ENCODE peak calls at places on chromosomes 4 and X, in six cellular contexts. L is K562, U is WTC11, G is HCT116, Q is HepG2, X is GM12878. J is an unnamed sample.

GRCh38 chr4:108117473-108118182 is 51.1 kb downstream of the LEF1 start:
- DNase-seq in L (peak; percentile 40), G (no peak), X (no peak), Q (peak; percentile 16), U (peak; percentile 67), J (peak; percentile 62)

GRCh38 chrX:63855896-63856295 is 70.9 kb upstream of the ARHGEF9 start:
- DNase-seq in X (no peak), Q (no peak), L (no peak), G (no peak), U (no peak), J (no peak)

GRCh38 chrX:362937-363620 is 23.6 kb downstream of the PPP2R3B start:
- DNase-seq in U (no peak), X (no peak), G (no peak), L (no peak), Q (no peak), J (no peak)

GRCh38 chr4:154517591-154517990 is 26.0 kb upstream of the DCHS2 start:
- DNase-seq in L (no peak), U (no peak), X (no peak), G (no peak), Q (no peak), J (no peak)

GRCh38 chrX:34656467-34656841 is 631 bp downstream of the TMEM47 start:
- DNase-seq in X (no peak), U (peak; percentile 11), L (no peak), Q (no peak), G (no peak), J (no peak)

GRCh38 chr4:40446785-40447184 is 111.7 kb downstream of the CHRNA9 start:
- DNase-seq in L (no peak), U (no peak), Q (no peak), X (no peak), G (no peak), J (no peak)

GRCh38 chrX:650274-650673 is 19.7 kb downstream of the SHOX start:
- DNase-seq in L (no peak), Q (no peak), X (no peak), U (no peak), G (no peak), J (peak; percentile 39)

GRCh38 chr4:150769845-150770244 is 187.9 kb downstream of the MAB21L2 start:
- DNase-seq in U (no peak), G (peak; percentile 66), L (no peak), X (no peak), Q (no peak), J (no peak)

GRCh38 chr4:73603854-73604584 is 16.2 kb downstream of the RASSF6 start:
- DNase-seq in X (no peak), G (no peak), U (no peak), Q (no peak), L (no peak), J (no peak)

GRCh38 chr4:56653461-56654237 is 27.4 kb downstream of the HOPX start:
- DNase-seq in G (no peak), Q (no peak), U (no peak), L (no peak), X (no peak), J (no peak)

GRCh38 chrX:48090123-48090522 is 18.7 kb upstream of the ZNF630 start:
- DNase-seq in G (no peak), X (no peak), Q (no peak), L (no peak), U (no peak), J (no peak)

GRCh38 chr4:2827874-2828751 is 15.5 kb upstream of the ADD1 start:
- DNase-seq in X (no peak), G (no peak), Q (no peak), L (no peak), U (peak; percentile 6), J (no peak)

GRCh38 chr4:111492501-111492900 is 652.8 kb upstream of the FAM241A start:
- DNase-seq in Q (no peak), G (no peak), X (no peak), L (no peak), U (no peak), J (no peak)

GRCh38 chr4:78313754-78314120 is 237.8 kb upstream of the ANXA3 start:
- DNase-seq in U (no peak), Q (no peak), L (no peak), G (no peak), X (no peak), J (no peak)

GRCh38 chrX:51747671-51748070 is 4.4 kb downstream of the GSPT2 start:
- DNase-seq in G (no peak), X (no peak), L (no peak), Q (no peak), U (no peak), J (no peak)

GRCh38 chr4:81921757-81922159 is 450.1 kb upstream of the RASGEF1B start:
- DNase-seq in G (no peak), Q (no peak), X (no peak), U (no peak), L (no peak), J (no peak)

GRCh38 chrX:68428431-68428830 is 4.9 kb downstream of the OPHN1 start:
- DNase-seq in G (no peak), X (no peak), U (no peak), Q (no peak), L (no peak), J (no peak)

GRCh38 chr4:159267940-159268327 is 165.1 kb downstream of the RAPGEF2 start:
- DNase-seq in Q (no peak), U (no peak), X (no peak), G (no peak), L (no peak), J (no peak)

GRCh38 chrX:119817130-119817690 is 25.8 kb upstream of the RPL39 start:
- DNase-seq in Q (no peak), G (no peak), X (no peak), U (no peak), L (no peak), J (no peak)

GRCh38 chr4:79042079-79042674 is 102.9 kb upstream of the PAQR3 start:
- DNase-seq in U (no peak), G (peak; percentile 13), Q (peak; percentile 3), X (no peak), L (peak; percentile 24), J (no peak)

GRCh38 chrX:2627272-2627867 is 63.7 kb upstream of the CD99 start:
- DNase-seq in G (peak; percentile 44), L (peak; percentile 17), U (peak; percentile 72), X (no peak), Q (peak; percentile 71), J (no peak)

GRCh38 chrX:30971761-30972603 is 82.9 kb upstream of the TAB3 start:
- DNase-seq in L (peak; percentile 16), X (no peak), Q (peak; percentile 53), G (no peak), U (peak; percentile 11), J (no peak)

GRCh38 chr4:40595981-40596380 is 33.7 kb downstream of the RBM47 start:
- DNase-seq in U (no peak), Q (no peak), X (no peak), L (no peak), G (no peak), J (no peak)

GRCh38 chr4:186900232-186900900 is 176.7 kb upstream of the FAT1 start:
- DNase-seq in U (no peak), L (no peak), Q (no peak), G (no peak), X (no peak), J (no peak)

GRCh38 chrX:137566746-137567473 is 983 bp downstream of the ZIC3 start:
- DNase-seq in L (no peak), U (no peak), Q (no peak), G (no peak), X (no peak), J (no peak)

GRCh38 chr4:2570551-2571222 is 34.2 kb downstream of the FAM193A start:
- DNase-seq in X (peak; percentile 30), U (no peak), Q (no peak), G (no peak), L (no peak), J (no peak)

GRCh38 chr4:77172336-77172735 is 15.3 kb downstream of the CCNG2 start:
- DNase-seq in X (no peak), L (no peak), Q (no peak), U (no peak), G (no peak), J (no peak)

GRCh38 chrX:48466696-48467095 is 3.4 kb downstream of the SLC38A5 start:
- DNase-seq in X (no peak), L (peak; percentile 50), G (no peak), Q (no peak), U (peak; percentile 58), J (peak; percentile 68)

GRCh38 chr4:7045961-7046921 is 3.1 kb downstream of the TADA2B start:
- DNase-seq in X (peak; percentile 66), U (no peak), G (no peak), Q (no peak), L (no peak), J (no peak)

GRCh38 chr4:3868146-3868840 is 102.1 kb downstream of the ADRA2C start:
- DNase-seq in L (no peak), Q (no peak), G (no peak), U (peak; percentile 71), X (no peak), J (no peak)
- TF ChIP-seq ATF3 in L (no peak), Q (no peak), G (no peak), U (no peak), X (no peak), J (no peak)

DNA sequence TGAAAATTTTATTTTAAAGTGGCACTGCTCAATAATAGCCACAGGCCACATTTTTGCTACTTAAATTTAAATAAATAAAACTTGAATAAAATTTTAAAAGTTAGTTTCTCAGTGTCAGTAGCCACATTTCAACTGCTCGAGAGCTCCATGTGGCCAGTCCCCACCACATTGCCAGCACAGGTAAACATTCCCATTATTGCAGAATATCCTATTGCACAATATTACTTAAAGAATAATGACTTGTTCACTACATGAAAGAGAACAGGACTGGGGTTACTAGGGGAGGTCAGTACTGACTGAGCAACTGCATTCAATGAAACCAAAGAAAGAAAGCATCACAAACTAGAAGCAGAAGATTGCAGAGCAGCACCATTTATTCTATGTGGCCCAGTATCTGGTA is 2201.6 kb upstream of the TENM3 start:
- DNase-seq in U (no peak), G (no peak), L (no peak), Q (peak; percentile 41), X (no peak), J (no peak)
- TF ChIP-seq ATF3 in U (no peak), G (no peak), L (no peak), Q (no peak), X (no peak), J (no peak)

DNA sequence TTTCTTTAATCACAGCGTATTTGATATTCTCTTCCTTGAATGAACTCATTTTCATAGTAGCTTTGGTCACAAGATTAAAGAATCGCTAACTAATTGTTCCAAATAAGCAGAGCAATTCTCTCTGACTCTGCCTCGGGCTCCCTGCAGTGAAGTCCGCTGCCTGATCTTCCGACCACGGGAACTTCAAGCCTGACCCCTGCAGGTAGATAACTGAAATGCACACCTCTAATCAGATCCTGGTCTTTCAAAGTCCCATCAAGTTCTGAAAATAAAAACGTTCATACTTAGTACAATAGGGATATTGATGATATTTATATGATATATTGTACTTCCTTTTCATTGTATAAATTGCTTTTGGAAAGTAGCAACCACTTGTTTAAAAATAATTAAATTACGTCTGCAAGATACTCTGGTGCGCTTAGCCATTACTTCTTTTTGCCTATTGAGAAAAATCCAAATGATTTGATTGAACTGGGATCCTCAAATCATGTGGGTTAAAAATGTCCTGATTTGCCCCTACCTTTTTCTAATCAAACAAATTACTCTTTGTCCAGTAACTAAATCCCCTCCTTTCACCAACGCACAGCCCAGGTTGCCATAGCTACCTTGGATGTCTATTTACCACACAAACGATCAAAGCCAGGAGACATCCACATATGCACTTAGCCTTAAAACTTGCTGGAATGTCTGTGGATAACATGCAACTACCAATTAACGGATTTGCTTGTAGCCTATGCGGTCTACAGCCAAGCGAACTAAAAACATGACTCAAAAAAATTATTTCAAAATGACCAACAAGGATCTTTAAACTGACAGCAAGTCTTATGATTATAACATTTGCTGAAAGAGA is 4.2 kb downstream of the MID1 start:
- DNase-seq in L (peak; percentile 44), X (no peak), Q (no peak), G (no peak), U (peak; percentile 30), J (no peak)
- TF ChIP-seq ATF3 in L (no peak), X (no peak), Q (no peak), G (no peak), U (no peak), J (no peak)

GRCh38 chr4:47784222-47784621 is 53.6 kb downstream of the CORIN start:
- DNase-seq in Q (no peak), X (no peak), G (no peak), L (no peak), U (no peak), J (no peak)
- TF ChIP-seq ATF3 in Q (no peak), X (no peak), G (no peak), L (no peak), U (no peak), J (no peak)